ENCODE peak calls at places on chromosomes 11 and 22, in seven cellular contexts. J is pancreas, M is astrocyte of the spinal cord, G is cardiac muscle cell, R is heart left ventricle, E is AG10803, O is choroid plexus epithelial cell. Z is an unnamed sample.

GRCh38 chr11:44814881-44815592 is 88.3 kb downstream of the TSPAN18 start:
- DNase-seq in J (no peak), M (peak), G (peak), R (no peak), E (peak), O (peak), Z (peak)

GRCh38 chr22:46748948-46749681 is 11.1 kb upstream of the CERK start:
- DNase-seq in J (no peak), M (no peak), G (peak), R (peak), E (peak), O (peak), Z (peak)

GRCh38 chr11:62004473-62004872 is 37.0 kb upstream of the FTH1 start:
- DNase-seq in J (no peak), M (peak), G (peak), R (no peak), E (peak), O (peak), Z (peak)

GRCh38 chr22:45280583-45280972 is 4.2 kb upstream of the UPK3A start:
- DNase-seq in J (no peak), M (no peak), G (no peak), R (no peak), E (no peak), O (no peak), Z (no peak)

GRCh38 chr11:72569966-72570892 is 104.0 kb downstream of the PDE2A start:
- DNase-seq in J (no peak), M (peak), G (peak), R (no peak), E (peak), O (peak), Z (peak)

GRCh38 chr11:119048644-119049043 is 8.4 kb downstream of the HYOU1 start:
- DNase-seq in J (no peak), M (no peak), G (no peak), R (no peak), E (no peak), O (no peak), Z (no peak)

GRCh38 chr11:75273989-75274391 is 33.4 kb downstream of the TPBGL start:
- DNase-seq in J (peak), M (no peak), G (no peak), R (no peak), E (no peak), O (no peak), Z (no peak)

GRCh38 chr11:18404062-18404461 is 8.1 kb upstream of the LDHC start:
- DNase-seq in J (no peak), M (no peak), G (no peak), R (no peak), E (no peak), O (no peak), Z (no peak)

GRCh38 chr22:50606126-50606525 is 5.5 kb downstream of the MAPK8IP2 start:
- DNase-seq in J (no peak), M (no peak), G (peak), R (no peak), E (no peak), O (no peak), Z (no peak)

GRCh38 chr11:65615950-65616574 is 486 bp downstream of the PCNX3 start:
- DNase-seq in J (no peak), M (no peak), G (peak), R (no peak), E (no peak), O (peak), Z (peak)

GRCh38 chr11:6572215-6572614 is 31.2 kb downstream of the RRP8 start:
- DNase-seq in J (no peak), M (peak), G (peak), R (no peak), E (peak), O (peak), Z (peak)

GRCh38 chr11:124669193-124669592 is 4.3 kb downstream of the SIAE start:
- DNase-seq in J (no peak), M (peak), G (peak), R (peak), E (peak), O (peak), Z (peak)

GRCh38 chr22:27987557-27987956 is 68.5 kb upstream of the PITPNB start:
- DNase-seq in J (no peak), M (peak), G (peak), R (no peak), E (peak), O (peak), Z (peak)

GRCh38 chr11:119810478-119811232 is 81.7 kb upstream of the NECTIN1 start:
- DNase-seq in J (no peak), M (no peak), G (no peak), R (no peak), E (no peak), O (peak), Z (no peak)

GRCh38 chr11:116855413-116855812 is 18.0 kb upstream of the APOA1 start:
- DNase-seq in J (no peak), M (no peak), G (no peak), R (no peak), E (no peak), O (no peak), Z (no peak)

GRCh38 chr11:116849491-116849890 is 12.1 kb upstream of the APOA1 start:
- DNase-seq in J (no peak), M (no peak), G (no peak), R (no peak), E (no peak), O (no peak), Z (no peak)

GRCh38 chr11:116851631-116852030 is 14.2 kb upstream of the APOA1 start:
- DNase-seq in J (no peak), M (no peak), G (peak), R (no peak), E (no peak), O (no peak), Z (peak)

GRCh38 chr11:116853461-116854073 is 16.1 kb upstream of the APOA1 start:
- DNase-seq in J (no peak), M (peak), G (peak), R (no peak), E (peak), O (peak), Z (peak)

GRCh38 chr11:116852261-116853125 is 15.1 kb upstream of the APOA1 start:
- DNase-seq in J (no peak), M (peak), G (peak), R (no peak), E (no peak), O (peak), Z (peak)
- H3K4me3 ChIP-seq in J (no peak), M (no peak), G (no peak), R (no peak), E (no peak), O (no peak), Z (no peak)

DNA sequence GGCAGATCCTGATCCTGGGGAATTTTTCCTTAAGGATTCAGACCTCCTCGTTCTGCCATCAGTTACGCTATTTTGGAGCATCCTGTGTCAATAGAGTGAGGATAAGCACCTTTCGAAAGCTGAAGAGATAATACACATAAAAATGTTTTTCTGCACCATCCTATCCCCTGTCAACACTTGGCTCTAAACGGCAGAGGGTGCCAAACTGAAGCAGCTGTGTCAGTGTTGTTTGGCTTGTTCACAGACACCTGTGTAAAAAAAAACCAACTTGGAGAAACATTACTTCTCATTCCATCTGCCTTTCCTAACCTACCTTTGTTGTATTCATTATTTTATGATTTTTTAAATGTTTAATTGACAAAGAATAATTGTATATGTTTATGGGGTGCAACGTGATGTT is 417.0 kb upstream of the DDI1 start:
- DNase-seq in J (no peak), M (no peak), G (no peak), R (no peak), E (no peak), O (peak), Z (no peak)
- TF ChIP-seq CTCF in J (no peak), M (no peak), G (peak), R (no peak), E (no peak), O (peak), Z (no peak)

GRCh38 chr11:123173856-123174186 is 21.2 kb downstream of the CLMP start:
- DNase-seq in J (no peak), M (no peak), G (no peak), R (no peak), E (no peak), O (no peak), Z (no peak)
- H3K4me3 ChIP-seq in J (no peak), M (no peak), G (no peak), R (no peak), E (no peak), O (no peak), Z (no peak)

GRCh38 chr11:108221981-108222685 is at the start of gene NPAT:
- DNase-seq in J (no peak), M (peak), G (no peak), R (no peak), E (no peak), O (no peak), Z (no peak)
- TF ChIP-seq CTCF in J (no peak), M (no peak), G (no peak), R (no peak), E (no peak), O (no peak), Z (no peak)

GRCh38 chr22:19713650-19714319 is 518 bp upstream of the SEPTIN5 start:
- DNase-seq in J (peak), M (no peak), G (no peak), R (no peak), E (no peak), O (no peak), Z (no peak)
- H3K4me3 ChIP-seq in J (peak), M (peak), G (peak), R (peak), E (peak), O (peak), Z (peak)

GRCh38 chr22:23750744-23751440 is at the start of gene ZNF70:
- DNase-seq in J (peak), M (peak), G (peak), R (peak), E (peak), O (peak), Z (peak)
- TF ChIP-seq CTCF in J (no peak), M (peak), G (peak), R (peak), E (peak), O (peak), Z (no peak)

DNA sequence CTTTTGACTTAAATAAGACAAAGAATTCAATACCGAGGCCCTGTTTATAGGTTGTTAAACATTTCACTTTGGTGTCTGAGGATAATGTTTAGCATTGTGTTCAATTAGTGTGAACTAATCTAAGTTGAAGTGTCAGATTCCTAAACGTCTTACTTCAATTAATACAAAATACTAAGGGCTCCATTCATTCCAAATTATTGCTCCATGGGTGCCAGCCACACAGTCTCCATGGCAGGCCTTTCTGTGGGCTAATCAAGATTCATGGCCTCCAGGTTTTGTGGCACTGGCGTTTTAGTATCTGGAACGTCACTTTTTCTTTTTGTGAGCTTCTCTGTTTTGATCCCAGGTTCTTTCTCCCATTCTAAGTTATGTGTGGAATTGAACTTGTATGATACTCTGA is 89.4 kb downstream of the TMEM135 start:
- DNase-seq in J (no peak), M (no peak), G (no peak), R (no peak), E (no peak), O (no peak), Z (no peak)
- H3K4me3 ChIP-seq in J (no peak), M (no peak), G (no peak), R (no peak), E (no peak), O (no peak), Z (no peak)

GRCh38 chr11:132186699-132187098 is 816.3 kb downstream of the NTM start:
- DNase-seq in J (no peak), M (no peak), G (no peak), R (no peak), E (no peak), O (no peak), Z (no peak)
- TF ChIP-seq CTCF in J (no peak), M (peak), G (peak), R (peak), E (no peak), O (peak), Z (peak)

Z was measured in fibroblast of lung.